ENCODE peak calls at places on chromosomes 2 and 18, in five cellular contexts. One of them, this sample, is unnamed.

GRCh38 chr18:27713037-27713726 is 463.7 kb downstream of the CDH2 start:
- DNase-seq in NCI-H345: peak
- DNase-seq in activated CD4-positive, alpha-beta T cell treated with anti-CD3 and anti-CD28 coated beads for 4 hours: no peak
- DNase-seq in WTC11: no peak
- DNase-seq in HS-27A: no peak
- DNase-seq in this sample: no peak

GRCh38 chr2:108564510-108564909 is 30.2 kb downstream of the LIMS1 start:
- DNase-seq in NCI-H345: no peak
- DNase-seq in activated CD4-positive, alpha-beta T cell treated with anti-CD3 and anti-CD28 coated beads for 4 hours: no peak
- DNase-seq in WTC11: no peak
- DNase-seq in HS-27A: no peak
- DNase-seq in this sample: no peak

GRCh38 chr2:234032301-234032856 is 18.1 kb upstream of the SPP2 start:
- DNase-seq in NCI-H345: no peak
- DNase-seq in activated CD4-positive, alpha-beta T cell treated with anti-CD3 and anti-CD28 coated beads for 4 hours: peak
- DNase-seq in WTC11: no peak
- DNase-seq in HS-27A: no peak
- DNase-seq in this sample: peak

GRCh38 chr2:199470361-199470671 is 12.6 kb upstream of the SATB2 start:
- DNase-seq in NCI-H345: no peak
- DNase-seq in activated CD4-positive, alpha-beta T cell treated with anti-CD3 and anti-CD28 coated beads for 4 hours: no peak
- DNase-seq in WTC11: no peak
- DNase-seq in HS-27A: no peak
- DNase-seq in this sample: no peak

GRCh38 chr2:15943378-15943851 is 3.1 kb downstream of the MYCN start:
- DNase-seq in NCI-H345: peak
- DNase-seq in activated CD4-positive, alpha-beta T cell treated with anti-CD3 and anti-CD28 coated beads for 4 hours: no peak
- DNase-seq in WTC11: peak
- DNase-seq in HS-27A: no peak
- DNase-seq in this sample: no peak

GRCh38 chr2:144683063-144683740 is 163.3 kb upstream of the ZEB2 start:
- DNase-seq in NCI-H345: no peak
- DNase-seq in activated CD4-positive, alpha-beta T cell treated with anti-CD3 and anti-CD28 coated beads for 4 hours: no peak
- DNase-seq in WTC11: no peak
- DNase-seq in HS-27A: no peak
- DNase-seq in this sample: no peak

GRCh38 chr2:169823996-169824372 is 721 bp downstream of the METTL5 start:
- DNase-seq in NCI-H345: no peak
- DNase-seq in activated CD4-positive, alpha-beta T cell treated with anti-CD3 and anti-CD28 coated beads for 4 hours: no peak
- DNase-seq in WTC11: no peak
- DNase-seq in HS-27A: no peak
- DNase-seq in this sample: no peak

GRCh38 chr18:48622911-48623431 is 84.1 kb downstream of the CTIF start:
- DNase-seq in NCI-H345: no peak
- DNase-seq in activated CD4-positive, alpha-beta T cell treated with anti-CD3 and anti-CD28 coated beads for 4 hours: no peak
- DNase-seq in WTC11: peak
- DNase-seq in HS-27A: no peak
- DNase-seq in this sample: no peak

GRCh38 chr2:236941551-236941950 is 144.1 kb upstream of the COPS8 start:
- DNase-seq in NCI-H345: no peak
- DNase-seq in activated CD4-positive, alpha-beta T cell treated with anti-CD3 and anti-CD28 coated beads for 4 hours: no peak
- DNase-seq in WTC11: no peak
- DNase-seq in HS-27A: no peak
- DNase-seq in this sample: no peak

GRCh38 chr2:7118606-7119503 is 201.6 kb downstream of the RNF144A start:
- DNase-seq in NCI-H345: peak
- DNase-seq in activated CD4-positive, alpha-beta T cell treated with anti-CD3 and anti-CD28 coated beads for 4 hours: no peak
- DNase-seq in WTC11: peak
- DNase-seq in HS-27A: no peak
- DNase-seq in this sample: no peak

GRCh38 chr18:62715829-62716678 is 713 bp downstream of the PHLPP1 start:
- DNase-seq in NCI-H345: peak
- DNase-seq in activated CD4-positive, alpha-beta T cell treated with anti-CD3 and anti-CD28 coated beads for 4 hours: peak
- DNase-seq in WTC11: peak
- DNase-seq in HS-27A: no peak
- DNase-seq in this sample: peak

GRCh38 chr2:23077599-23077998 is 307.4 kb upstream of the KLHL29 start:
- DNase-seq in NCI-H345: no peak
- DNase-seq in activated CD4-positive, alpha-beta T cell treated with anti-CD3 and anti-CD28 coated beads for 4 hours: no peak
- DNase-seq in WTC11: no peak
- DNase-seq in HS-27A: no peak
- DNase-seq in this sample: no peak

GRCh38 chr2:217929757-217930707 is 72.8 kb downstream of the TNS1 start:
- DNase-seq in NCI-H345: no peak
- DNase-seq in activated CD4-positive, alpha-beta T cell treated with anti-CD3 and anti-CD28 coated beads for 4 hours: no peak
- DNase-seq in WTC11: no peak
- DNase-seq in HS-27A: no peak
- DNase-seq in this sample: no peak

GRCh38 chr2:109144271-109144670 is 15.3 kb downstream of the SH3RF3 start:
- DNase-seq in NCI-H345: no peak
- DNase-seq in activated CD4-positive, alpha-beta T cell treated with anti-CD3 and anti-CD28 coated beads for 4 hours: no peak
- DNase-seq in WTC11: no peak
- DNase-seq in HS-27A: no peak
- DNase-seq in this sample: no peak

GRCh38 chr2:165837122-165837521 is 43.1 kb upstream of the GALNT3 start:
- DNase-seq in NCI-H345: no peak
- DNase-seq in activated CD4-positive, alpha-beta T cell treated with anti-CD3 and anti-CD28 coated beads for 4 hours: no peak
- DNase-seq in WTC11: no peak
- DNase-seq in HS-27A: no peak
- DNase-seq in this sample: no peak

GRCh38 chr2:203436496-203436895 is 98.6 kb downstream of the RAPH1 start:
- DNase-seq in NCI-H345: no peak
- DNase-seq in activated CD4-positive, alpha-beta T cell treated with anti-CD3 and anti-CD28 coated beads for 4 hours: no peak
- DNase-seq in WTC11: no peak
- DNase-seq in HS-27A: no peak
- DNase-seq in this sample: no peak

GRCh38 chr2:157748371-157749132 is 119.9 kb upstream of the ACVR1C start:
- DNase-seq in NCI-H345: no peak
- DNase-seq in activated CD4-positive, alpha-beta T cell treated with anti-CD3 and anti-CD28 coated beads for 4 hours: no peak
- DNase-seq in WTC11: no peak
- DNase-seq in HS-27A: no peak
- DNase-seq in this sample: no peak

GRCh38 chr2:234290671-234291070 is 206.2 kb downstream of the ARL4C start:
- DNase-seq in NCI-H345: no peak
- DNase-seq in activated CD4-positive, alpha-beta T cell treated with anti-CD3 and anti-CD28 coated beads for 4 hours: peak
- DNase-seq in WTC11: no peak
- DNase-seq in HS-27A: no peak
- DNase-seq in this sample: peak

GRCh38 chr2:157497603-157498314 is 53.9 kb upstream of the CYTIP start:
- DNase-seq in NCI-H345: peak
- DNase-seq in activated CD4-positive, alpha-beta T cell treated with anti-CD3 and anti-CD28 coated beads for 4 hours: no peak
- DNase-seq in WTC11: no peak
- DNase-seq in HS-27A: no peak
- DNase-seq in this sample: no peak